ENCODE peak calls at places on chromosomes 1 and 21, in four cellular contexts. G is dorsolateral prefrontal cortex, Z is fibroblast of mammary gland, I is WTC11. D is an unnamed sample.

GRCh38 chr1:245154429-245155185 is at the start of gene KIF26B:
- DNase-seq in I (peak; percentile 51), Z (peak; percentile 42), G (no peak), D (no peak)

GRCh38 chr1:153967109-153967999 is at the start of gene CREB3L4:
- DNase-seq in G (peak; percentile 92), Z (peak; percentile 99), I (peak; percentile 92), D (peak; percentile 85)

GRCh38 chr1:181485276-181486097 is 2.2 kb downstream of the CACNA1E start:
- DNase-seq in Z (no peak), G (no peak), I (peak; percentile 74), D (no peak)

GRCh38 chr1:94697839-94698238 is 122.3 kb upstream of the SLC44A3 start:
- DNase-seq in Z (no peak), I (no peak), G (no peak), D (no peak)

GRCh38 chr1:106768501-106768900 is 288.0 kb upstream of the PRMT6 start:
- DNase-seq in I (no peak), G (no peak), Z (no peak), D (no peak)

GRCh38 chr1:235239821-235240220 is 78.8 kb upstream of the RBM34 start:
- DNase-seq in G (no peak), Z (no peak), I (no peak), D (no peak)

GRCh38 chr1:239870194-239870593 is 221.5 kb upstream of the FMN2 start:
- DNase-seq in I (no peak), Z (no peak), G (no peak), D (no peak)

GRCh38 chr1:94553323-94553730 is 11.8 kb upstream of the F3 start:
- DNase-seq in Z (peak; percentile 62), G (no peak), I (no peak), D (no peak)

GRCh38 chr1:20476260-20477038 is 9.6 kb downstream of the CAMK2N1 start:
- DNase-seq in G (peak; percentile 81), Z (no peak), I (peak; percentile 76), D (no peak)

GRCh38 chr1:202811296-202812175 is 782 bp downstream of the PCAT6 start:
- DNase-seq in Z (no peak), I (peak; percentile 40), G (no peak), D (no peak)

GRCh38 chr21:35908311-35909078 is 151.8 kb downstream of the SETD4 start:
- DNase-seq in G (no peak), I (no peak), Z (no peak), D (no peak)

GRCh38 chr1:24387636-24388035 is 25.9 kb downstream of the STPG1 start:
- DNase-seq in Z (no peak), G (no peak), I (no peak), D (no peak)

GRCh38 chr1:11845641-11846335 is 1.8 kb downstream of the NPPA start:
- DNase-seq in Z (peak; percentile 24), I (no peak), G (no peak), D (peak; percentile 45)

GRCh38 chr1:183277821-183278735 is 92.0 kb downstream of the LAMC2 start:
- DNase-seq in I (no peak), G (no peak), Z (peak; percentile 89), D (no peak)

GRCh38 chr1:109632671-109633346 is 13.2 kb downstream of the AMPD2 start:
- DNase-seq in Z (no peak), G (peak; percentile 64), I (no peak), D (no peak)

GRCh38 chr1:32939655-32940371 is 24.8 kb downstream of the RNF19B start:
- DNase-seq in Z (peak; percentile 91), G (no peak), I (no peak), D (no peak)

GRCh38 chr21:35635261-35635660 is 425.1 kb downstream of the SETD4 start:
- DNase-seq in Z (peak; percentile 98), G (no peak), I (no peak), D (no peak)

GRCh38 chr1:42348498-42348897 is 13.5 kb upstream of the FOXJ3 start:
- DNase-seq in G (no peak), Z (no peak), I (no peak), D (no peak)

GRCh38 chr1:69589799-69590198 is 22.1 kb downstream of the LRRC7 start:
- DNase-seq in G (no peak), Z (no peak), I (no peak), D (no peak)

GRCh38 chr1:69585666-69586065 is 17.9 kb downstream of the LRRC7 start:
- DNase-seq in G (no peak), I (no peak), Z (no peak), D (no peak)
- TF ChIP-seq CTCF in G (no peak), I (no peak), Z (no peak), D (no peak)

DNA sequence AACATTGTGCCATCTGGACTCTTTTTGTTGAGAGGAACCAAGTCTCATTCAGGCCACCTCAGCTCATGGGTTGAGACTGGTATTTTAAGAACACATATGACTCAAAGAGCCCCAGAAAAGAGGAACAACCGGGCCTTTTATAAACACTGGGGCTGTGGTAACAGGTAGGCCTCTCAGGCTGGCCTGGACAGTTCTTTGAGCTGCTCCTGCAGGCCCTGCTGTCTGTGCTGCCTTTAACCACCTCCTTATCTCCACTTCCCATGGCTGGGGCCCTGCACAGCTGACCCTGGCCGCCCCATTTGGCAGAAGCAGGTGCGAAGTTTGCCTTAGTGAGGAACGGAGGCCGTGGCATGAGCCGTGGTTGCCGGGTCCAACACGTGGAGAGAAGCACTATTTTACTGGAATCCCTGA is 163.3 kb downstream of the RHOU start:
- DNase-seq in I (no peak), Z (no peak), G (no peak), D (no peak)
- TF ChIP-seq CTCF in I (no peak), Z (no peak), G (no peak), D (no peak)

DNA sequence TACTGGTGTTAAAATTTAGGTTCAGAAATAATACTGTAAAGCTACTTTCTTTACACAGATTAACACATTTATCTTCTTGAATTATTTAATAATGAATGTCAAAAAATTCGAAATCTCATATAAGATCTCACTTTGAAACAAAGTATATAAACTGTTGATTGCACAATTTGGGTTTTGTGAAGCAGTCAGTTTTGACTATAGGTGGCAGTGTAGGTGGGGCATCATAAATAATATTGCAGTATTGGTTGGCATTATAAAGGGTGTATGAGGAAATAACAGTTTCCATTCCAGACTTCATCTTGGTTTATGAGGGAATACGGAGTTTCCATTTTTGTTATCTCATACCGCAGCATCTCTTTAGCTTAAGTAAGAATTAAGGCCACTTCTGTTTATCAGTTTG is 49.9 kb downstream of the SUCO start:
- DNase-seq in Z (no peak), I (no peak), G (no peak), D (no peak)
- TF ChIP-seq CTCF in Z (no peak), I (no peak), G (no peak), D (no peak)

GRCh38 chr1:31745071-31745897 is 18.9 kb downstream of the ADGRB2 start:
- DNase-seq in Z (peak; percentile 54), I (peak; percentile 82), G (peak; percentile 70), D (peak; percentile 89)

GRCh38 chr1:31747304-31747703 is 16.8 kb downstream of the ADGRB2 start:
- DNase-seq in Z (no peak), G (no peak), I (no peak), D (no peak)

GRCh38 chr1:31746687-31747086 is 17.5 kb downstream of the ADGRB2 start:
- DNase-seq in I (no peak), Z (no peak), G (no peak), D (no peak)

GRCh38 chr1:31744165-31744888 is 19.8 kb downstream of the ADGRB2 start:
- DNase-seq in I (no peak), G (no peak), Z (no peak), D (no peak)

DNA sequence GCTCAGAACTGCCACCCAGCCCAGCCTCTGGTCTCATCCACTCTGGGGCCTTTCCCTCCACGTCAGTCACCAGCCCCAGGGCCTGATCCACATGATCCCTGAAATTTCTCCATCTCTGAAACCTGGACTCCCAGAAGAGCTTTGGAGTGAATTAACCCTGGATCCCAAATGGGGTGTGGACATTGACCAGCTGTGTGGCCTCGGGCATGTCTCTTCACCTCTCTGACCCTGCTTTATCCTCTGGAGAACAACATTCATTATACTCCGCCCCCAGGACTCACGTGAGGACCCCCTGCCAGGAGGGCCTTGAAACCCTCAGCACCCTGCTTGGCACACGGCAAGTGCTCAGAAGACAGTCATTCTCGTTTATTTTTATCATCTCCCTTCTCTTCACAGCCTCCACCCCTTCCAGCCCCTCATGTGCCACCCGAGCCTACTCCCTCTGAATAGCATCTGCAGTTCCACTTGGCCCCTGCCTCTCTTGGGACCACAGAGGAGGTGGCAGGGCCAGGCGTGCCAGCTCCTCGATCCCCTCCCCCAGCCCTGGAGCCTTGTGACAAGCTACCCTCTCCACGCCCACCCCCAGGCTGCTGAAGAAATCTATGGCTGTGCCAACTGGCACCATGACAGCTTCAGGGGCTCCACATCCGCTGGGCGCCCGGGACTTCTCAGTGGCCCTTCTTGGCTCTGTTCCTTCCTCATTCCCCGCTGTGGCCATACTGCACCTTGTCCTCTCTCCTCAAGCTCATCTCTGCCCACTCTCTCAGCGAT is 18.1 kb downstream of the ADGRB2 start:
- DNase-seq in Z (no peak), I (no peak), G (no peak), D (no peak)
- TF ChIP-seq CTCF in Z (no peak), I (no peak), G (no peak), D (no peak)

D was measured in D721Med.